ENCODE peak calls at places on chromosome 2, in four cellular contexts. One of them, this sample, is unnamed.

GRCh38 chr2:15640291-15640711 is 48.6 kb downstream of the DDX1 start:
- DNase-seq in choroid plexus epithelial cell: peak
- DNase-seq in kidney: no peak
- DNase-seq in CD8-positive, alpha-beta T cell: no peak
- DNase-seq in this sample: no peak

GRCh38 chr2:28055325-28055970 is 164.9 kb downstream of the BABAM2 start:
- DNase-seq in choroid plexus epithelial cell: no peak
- DNase-seq in kidney: no peak
- DNase-seq in CD8-positive, alpha-beta T cell: no peak
- DNase-seq in this sample: no peak

GRCh38 chr2:56465491-56465890 is 281.7 kb downstream of the CCDC85A start:
- DNase-seq in choroid plexus epithelial cell: peak
- DNase-seq in kidney: no peak
- DNase-seq in CD8-positive, alpha-beta T cell: no peak
- DNase-seq in this sample: no peak

GRCh38 chr2:39448169-39448502 is 11.1 kb upstream of the MAP4K3 start:
- DNase-seq in choroid plexus epithelial cell: no peak
- DNase-seq in kidney: no peak
- DNase-seq in CD8-positive, alpha-beta T cell: no peak
- DNase-seq in this sample: no peak

GRCh38 chr2:41927581-41928260 is 120.1 kb upstream of the PKDCC start:
- DNase-seq in choroid plexus epithelial cell: no peak
- DNase-seq in kidney: no peak
- DNase-seq in CD8-positive, alpha-beta T cell: no peak
- DNase-seq in this sample: no peak

GRCh38 chr2:222572761-222573174 is 83.1 kb downstream of the FARSB start:
- DNase-seq in choroid plexus epithelial cell: peak
- DNase-seq in kidney: no peak
- DNase-seq in CD8-positive, alpha-beta T cell: no peak
- DNase-seq in this sample: no peak

GRCh38 chr2:219352448-219353023 is 20.0 kb upstream of the RESP18 start:
- DNase-seq in choroid plexus epithelial cell: peak
- DNase-seq in kidney: no peak
- DNase-seq in CD8-positive, alpha-beta T cell: peak
- DNase-seq in this sample: no peak

GRCh38 chr2:176446718-176447414 is 177.6 kb downstream of the MTX2 start:
- DNase-seq in choroid plexus epithelial cell: no peak
- DNase-seq in kidney: no peak
- DNase-seq in CD8-positive, alpha-beta T cell: no peak
- DNase-seq in this sample: no peak

GRCh38 chr2:218536804-218537494 is 31.2 kb downstream of the USP37 start:
- DNase-seq in choroid plexus epithelial cell: peak
- DNase-seq in kidney: no peak
- DNase-seq in CD8-positive, alpha-beta T cell: no peak
- DNase-seq in this sample: no peak

GRCh38 chr2:118991554-118991953 is 49.6 kb downstream of the MARCO start:
- DNase-seq in choroid plexus epithelial cell: no peak
- DNase-seq in kidney: peak
- DNase-seq in CD8-positive, alpha-beta T cell: peak
- DNase-seq in this sample: no peak

GRCh38 chr2:240925576-240926515 is 19.7 kb downstream of the CROCC2 start:
- DNase-seq in choroid plexus epithelial cell: no peak
- DNase-seq in kidney: peak
- DNase-seq in CD8-positive, alpha-beta T cell: no peak
- DNase-seq in this sample: peak

GRCh38 chr2:173649527-173650219 is 295.0 kb downstream of the CDCA7 start:
- DNase-seq in choroid plexus epithelial cell: no peak
- DNase-seq in kidney: no peak
- DNase-seq in CD8-positive, alpha-beta T cell: no peak
- DNase-seq in this sample: no peak

GRCh38 chr2:98795903-98796676 is 65.2 kb upstream of the MGAT4A start:
- DNase-seq in choroid plexus epithelial cell: no peak
- DNase-seq in kidney: no peak
- DNase-seq in CD8-positive, alpha-beta T cell: no peak
- DNase-seq in this sample: no peak

GRCh38 chr2:64325852-64326577 is 127.9 kb upstream of the LGALSL start:
- DNase-seq in choroid plexus epithelial cell: no peak
- DNase-seq in kidney: no peak
- DNase-seq in CD8-positive, alpha-beta T cell: peak
- DNase-seq in this sample: no peak

GRCh38 chr2:104878863-104879512 is 25.1 kb downstream of the POU3F3 start:
- DNase-seq in choroid plexus epithelial cell: no peak
- DNase-seq in kidney: no peak
- DNase-seq in CD8-positive, alpha-beta T cell: no peak
- DNase-seq in this sample: no peak

GRCh38 chr2:160214461-160215055 is 14.5 kb upstream of the ITGB6 start:
- DNase-seq in choroid plexus epithelial cell: peak
- DNase-seq in kidney: no peak
- DNase-seq in CD8-positive, alpha-beta T cell: no peak
- DNase-seq in this sample: no peak

GRCh38 chr2:53511549-53511948 is 256.1 kb upstream of the CHAC2 start:
- DNase-seq in choroid plexus epithelial cell: no peak
- DNase-seq in kidney: no peak
- DNase-seq in CD8-positive, alpha-beta T cell: no peak
- DNase-seq in this sample: no peak
- TF ChIP-seq CTCF in choroid plexus epithelial cell: no peak
- TF ChIP-seq CTCF in kidney: no peak
- TF ChIP-seq CTCF in CD8-positive, alpha-beta T cell: no peak
- TF ChIP-seq CTCF in this sample: no peak

GRCh38 chr2:202051499-202052161 is 18.0 kb downstream of the FZD7 start:
- DNase-seq in choroid plexus epithelial cell: peak
- DNase-seq in kidney: no peak
- DNase-seq in CD8-positive, alpha-beta T cell: no peak
- DNase-seq in this sample: no peak

GRCh38 chr2:202054716-202055115 is 18.3 kb upstream of the KIAA2012 start:
- DNase-seq in choroid plexus epithelial cell: no peak
- DNase-seq in kidney: no peak
- DNase-seq in CD8-positive, alpha-beta T cell: no peak
- DNase-seq in this sample: no peak

GRCh38 chr2:202060218-202060617 is 12.8 kb upstream of the KIAA2012 start:
- DNase-seq in choroid plexus epithelial cell: no peak
- DNase-seq in kidney: no peak
- DNase-seq in CD8-positive, alpha-beta T cell: no peak
- DNase-seq in this sample: no peak

GRCh38 chr2:202052235-202052634 is 18.6 kb downstream of the FZD7 start:
- DNase-seq in choroid plexus epithelial cell: no peak
- DNase-seq in kidney: no peak
- DNase-seq in CD8-positive, alpha-beta T cell: no peak
- DNase-seq in this sample: no peak

DNA sequence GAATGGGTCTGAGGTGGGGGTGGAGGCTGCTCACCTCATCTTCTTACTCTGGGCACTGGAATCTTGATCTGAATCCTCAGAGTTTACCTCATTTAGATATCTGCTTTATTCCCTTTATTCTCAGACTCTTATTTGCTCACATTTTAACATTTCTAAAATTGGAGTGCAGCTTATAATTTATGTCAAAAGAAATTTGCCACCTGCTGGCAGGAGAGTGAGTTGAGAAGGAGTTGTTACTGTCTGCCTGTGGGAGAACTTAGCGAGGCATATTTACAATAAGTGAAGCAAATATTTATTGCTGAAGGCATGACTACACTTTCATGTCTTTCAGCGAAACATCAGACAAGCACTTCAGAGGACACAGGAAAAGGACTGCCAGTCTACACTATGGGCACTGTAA is 16.4 kb upstream of the KIAA2012 start:
- DNase-seq in choroid plexus epithelial cell: peak
- DNase-seq in kidney: no peak
- DNase-seq in CD8-positive, alpha-beta T cell: no peak
- DNase-seq in this sample: no peak
- TF ChIP-seq CTCF in choroid plexus epithelial cell: peak
- TF ChIP-seq CTCF in kidney: peak
- TF ChIP-seq CTCF in CD8-positive, alpha-beta T cell: no peak
- TF ChIP-seq CTCF in this sample: peak

GRCh38 chr2:35871672-35872071 is 483.9 kb upstream of the CRIM1 start:
- DNase-seq in choroid plexus epithelial cell: no peak
- DNase-seq in kidney: no peak
- DNase-seq in CD8-positive, alpha-beta T cell: no peak
- DNase-seq in this sample: no peak
- TF ChIP-seq CTCF in choroid plexus epithelial cell: peak
- TF ChIP-seq CTCF in kidney: no peak
- TF ChIP-seq CTCF in CD8-positive, alpha-beta T cell: no peak
- TF ChIP-seq CTCF in this sample: peak

DNA sequence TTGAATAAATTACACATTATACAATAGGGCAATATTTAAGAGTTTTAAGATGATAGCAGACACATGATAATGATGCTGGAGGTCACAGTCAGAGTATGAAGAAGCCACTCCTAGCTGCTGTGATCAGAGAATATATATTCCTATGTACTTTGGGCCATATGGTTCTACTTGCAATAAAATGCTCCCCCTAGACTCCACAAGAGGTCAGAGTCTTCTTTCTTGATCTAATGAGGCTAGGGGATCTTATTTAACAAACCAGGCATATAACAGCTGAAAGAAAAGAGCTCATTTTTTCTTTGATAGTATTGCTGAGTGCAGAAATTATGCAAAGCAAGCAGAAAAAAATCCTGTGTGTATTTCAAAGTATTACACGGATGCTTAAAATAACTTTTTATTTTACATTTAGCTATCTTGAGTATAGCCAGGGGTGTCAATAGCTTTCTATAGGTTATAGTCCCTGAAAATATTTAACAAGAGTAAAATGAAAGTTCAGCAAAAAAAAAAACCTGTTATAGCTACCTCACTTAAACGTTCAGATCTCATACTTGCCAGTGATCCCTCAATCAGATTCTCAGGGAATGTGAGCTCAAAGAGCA is 748.7 kb upstream of the CHAC2 start:
- DNase-seq in choroid plexus epithelial cell: peak
- DNase-seq in kidney: no peak
- DNase-seq in CD8-positive, alpha-beta T cell: no peak
- DNase-seq in this sample: no peak
- TF ChIP-seq CTCF in choroid plexus epithelial cell: peak
- TF ChIP-seq CTCF in kidney: peak
- TF ChIP-seq CTCF in CD8-positive, alpha-beta T cell: no peak
- TF ChIP-seq CTCF in this sample: peak

This sample was measured in chondrocyte.